ENCODE peak calls at places on chromosomes 7 and 10, in nine cellular contexts. One of them, this sample, is unnamed. For H3K4me1, the result is how much of the 10 kb centered on the place peaks cover.

GRCh38 chr7:78037603-78038002 is 239.0 kb downstream of the PHTF2 start:
- DNase-seq in transverse colon: no peak
- DNase-seq in GM12878: no peak
- DNase-seq in H1: no peak
- DNase-seq in breast epithelium: no peak
- DNase-seq in stomach: no peak
- DNase-seq in spleen: no peak
- DNase-seq in prostate gland: no peak
- DNase-seq in sigmoid colon: no peak
- DNase-seq in this sample: no peak

GRCh38 chr10:1183033-1183396 is 126.8 kb downstream of the WDR37 start:
- DNase-seq in transverse colon: no peak
- DNase-seq in GM12878: no peak
- DNase-seq in H1: no peak
- DNase-seq in breast epithelium: no peak
- DNase-seq in stomach: no peak
- DNase-seq in spleen: peak
- DNase-seq in prostate gland: no peak
- DNase-seq in sigmoid colon: peak
- DNase-seq in this sample: peak

GRCh38 chr10:89478739-89479116 is 56.7 kb downstream of the SLC16A12 start:
- DNase-seq in transverse colon: no peak
- DNase-seq in GM12878: no peak
- DNase-seq in H1: no peak
- DNase-seq in breast epithelium: no peak
- DNase-seq in stomach: no peak
- DNase-seq in spleen: no peak
- DNase-seq in prostate gland: no peak
- DNase-seq in sigmoid colon: no peak
- DNase-seq in this sample: no peak

GRCh38 chr10:79937661-79938226 is 11.2 kb downstream of the SFTPD start:
- DNase-seq in transverse colon: no peak
- DNase-seq in GM12878: no peak
- DNase-seq in H1: peak
- DNase-seq in breast epithelium: no peak
- DNase-seq in stomach: no peak
- DNase-seq in spleen: peak
- DNase-seq in prostate gland: no peak
- DNase-seq in sigmoid colon: no peak
- DNase-seq in this sample: no peak

GRCh38 chr10:789831-790701 is 100.6 kb upstream of the DIP2C start:
- DNase-seq in transverse colon: no peak
- DNase-seq in GM12878: no peak
- DNase-seq in H1: peak
- DNase-seq in breast epithelium: no peak
- DNase-seq in stomach: peak
- DNase-seq in spleen: no peak
- DNase-seq in prostate gland: no peak
- DNase-seq in sigmoid colon: peak
- DNase-seq in this sample: peak

GRCh38 chr7:151426486-151426905 is 13.4 kb downstream of the CRYGN start:
- DNase-seq in transverse colon: peak
- DNase-seq in GM12878: no peak
- DNase-seq in H1: no peak
- DNase-seq in breast epithelium: peak
- DNase-seq in stomach: peak
- DNase-seq in spleen: peak
- DNase-seq in prostate gland: peak
- DNase-seq in sigmoid colon: peak
- DNase-seq in this sample: peak

GRCh38 chr7:81812514-81813472 is 42.9 kb upstream of the HGF start:
- DNase-seq in transverse colon: no peak
- DNase-seq in GM12878: no peak
- DNase-seq in H1: no peak
- DNase-seq in breast epithelium: no peak
- DNase-seq in stomach: no peak
- DNase-seq in spleen: no peak
- DNase-seq in prostate gland: no peak
- DNase-seq in sigmoid colon: no peak
- DNase-seq in this sample: no peak

GRCh38 chr7:157224627-157225026 is 85.9 kb downstream of the UBE3C start:
- DNase-seq in transverse colon: no peak
- DNase-seq in GM12878: no peak
- DNase-seq in H1: no peak
- DNase-seq in breast epithelium: no peak
- DNase-seq in stomach: no peak
- DNase-seq in spleen: no peak
- DNase-seq in prostate gland: no peak
- DNase-seq in sigmoid colon: no peak
- DNase-seq in this sample: no peak

GRCh38 chr10:93357680-93358079 is 124.5 kb downstream of the MYOF start:
- DNase-seq in transverse colon: no peak
- DNase-seq in GM12878: no peak
- DNase-seq in H1: no peak
- DNase-seq in breast epithelium: no peak
- DNase-seq in stomach: no peak
- DNase-seq in spleen: no peak
- DNase-seq in prostate gland: no peak
- DNase-seq in sigmoid colon: no peak
- DNase-seq in this sample: no peak

DNA sequence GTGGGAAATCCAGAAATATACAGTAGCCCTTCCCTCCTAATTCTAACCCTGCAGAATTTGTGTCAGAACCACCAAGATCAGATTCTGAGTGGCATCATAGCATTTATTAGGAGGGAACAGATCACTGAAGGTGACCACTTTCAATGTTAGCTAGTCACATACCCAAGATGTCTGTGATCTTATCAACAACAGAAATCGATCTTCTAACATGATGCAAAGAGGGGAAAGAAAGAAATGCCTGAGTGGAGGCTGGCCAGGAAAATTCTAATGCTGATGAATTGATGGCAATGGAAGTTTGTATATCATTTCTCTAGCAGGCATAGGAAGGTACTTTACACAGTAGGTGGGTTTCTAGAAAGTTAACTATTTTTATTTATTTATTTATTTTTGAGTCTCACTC is 10.6 kb upstream of the SYPL1 start:
- DNase-seq in transverse colon: no peak
- DNase-seq in GM12878: no peak
- DNase-seq in H1: no peak
- DNase-seq in breast epithelium: no peak
- DNase-seq in stomach: no peak
- DNase-seq in spleen: no peak
- DNase-seq in prostate gland: no peak
- DNase-seq in sigmoid colon: no peak
- DNase-seq in this sample: no peak
- H3K4me1 ChIP-seq in transverse colon: under half
- H3K4me1 ChIP-seq in GM12878: under half
- H3K4me1 ChIP-seq in H1: under half
- H3K4me1 ChIP-seq in breast epithelium: under half
- H3K4me1 ChIP-seq in stomach: under half
- H3K4me1 ChIP-seq in spleen: under half
- H3K4me1 ChIP-seq in prostate gland: under half
- H3K4me1 ChIP-seq in sigmoid colon: half or more
- H3K4me1 ChIP-seq in this sample: under half

DNA sequence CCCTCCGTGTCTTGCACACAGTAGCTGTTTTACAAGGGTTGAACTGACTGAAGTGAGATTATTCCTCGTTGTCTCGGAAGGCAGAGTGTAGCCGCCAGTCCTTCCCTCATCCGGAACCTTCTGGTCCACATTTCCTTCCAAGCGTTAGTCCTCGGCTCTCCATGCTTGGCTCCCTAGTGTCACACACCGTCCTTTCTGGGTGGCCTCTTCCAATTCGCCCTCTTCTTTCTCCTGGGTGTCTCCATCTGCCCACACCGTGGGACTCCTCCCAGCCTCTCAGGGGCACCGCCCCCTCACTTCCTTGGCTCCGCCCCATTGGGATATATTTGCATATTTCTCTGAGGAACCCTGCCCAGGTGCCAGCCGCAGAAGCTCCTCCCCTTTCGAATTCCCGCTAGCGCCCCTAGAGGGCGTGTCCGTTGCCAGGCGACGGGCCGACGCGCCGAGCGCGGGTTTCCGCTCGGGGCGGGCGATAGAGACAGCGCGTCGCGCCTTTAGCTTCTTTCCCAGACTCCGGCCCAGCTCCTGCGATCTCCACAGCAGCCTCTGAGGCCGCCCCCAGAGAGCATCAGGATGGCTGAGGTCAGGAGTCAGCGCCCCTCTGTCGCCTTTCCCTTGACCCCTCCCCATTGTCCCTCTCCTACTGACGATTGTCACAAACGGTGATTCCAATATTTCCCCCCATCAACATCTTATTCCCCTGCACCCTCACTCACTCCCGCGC is at the start of gene CFAP58:
- DNase-seq in transverse colon: peak
- DNase-seq in GM12878: peak
- DNase-seq in H1: peak
- DNase-seq in breast epithelium: peak
- DNase-seq in stomach: peak
- DNase-seq in spleen: peak
- DNase-seq in prostate gland: peak
- DNase-seq in sigmoid colon: peak
- DNase-seq in this sample: peak
- TF ChIP-seq POLR2A in transverse colon: no peak
- TF ChIP-seq POLR2A in GM12878: no peak
- TF ChIP-seq POLR2A in H1: no peak
- TF ChIP-seq POLR2A in breast epithelium: no peak
- TF ChIP-seq POLR2A in stomach: no peak
- TF ChIP-seq POLR2A in spleen: no peak
- TF ChIP-seq POLR2A in prostate gland: peak
- TF ChIP-seq POLR2A in sigmoid colon: no peak
- TF ChIP-seq POLR2A in this sample: peak

DNA sequence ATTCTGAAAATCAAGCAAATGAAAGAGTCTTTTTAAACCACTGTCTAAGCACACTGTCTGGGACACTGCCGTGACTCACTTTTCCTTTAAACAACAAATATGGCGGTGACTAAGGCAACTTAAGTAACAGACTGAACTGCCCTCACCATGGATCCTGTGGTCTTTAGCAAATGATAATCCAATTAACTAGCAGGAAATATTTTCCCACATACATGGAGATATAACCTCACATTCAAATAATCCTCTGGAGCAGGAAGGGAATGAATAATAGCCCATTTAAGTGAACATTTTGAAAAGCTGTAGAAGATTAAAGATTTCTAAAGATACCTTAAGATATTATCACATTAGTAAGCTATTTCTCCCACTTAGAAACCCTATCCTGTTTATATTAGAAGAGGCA is 40.3 kb upstream of the LRRC17 start:
- DNase-seq in transverse colon: no peak
- DNase-seq in GM12878: no peak
- DNase-seq in H1: no peak
- DNase-seq in breast epithelium: no peak
- DNase-seq in stomach: no peak
- DNase-seq in spleen: no peak
- DNase-seq in prostate gland: no peak
- DNase-seq in sigmoid colon: no peak
- DNase-seq in this sample: no peak
- TF ChIP-seq POLR2AphosphoS5 in transverse colon: no peak
- TF ChIP-seq POLR2AphosphoS5 in GM12878: no peak
- TF ChIP-seq POLR2AphosphoS5 in H1: no peak
- TF ChIP-seq POLR2AphosphoS5 in breast epithelium: no peak
- TF ChIP-seq POLR2AphosphoS5 in stomach: no peak
- TF ChIP-seq POLR2AphosphoS5 in spleen: no peak
- TF ChIP-seq POLR2AphosphoS5 in prostate gland: no peak
- TF ChIP-seq POLR2AphosphoS5 in sigmoid colon: no peak
- TF ChIP-seq POLR2AphosphoS5 in this sample: no peak

GRCh38 chr7:16648551-16648950 is 2.6 kb downstream of the BZW2 start:
- DNase-seq in transverse colon: no peak
- DNase-seq in GM12878: no peak
- DNase-seq in H1: no peak
- DNase-seq in breast epithelium: no peak
- DNase-seq in stomach: no peak
- DNase-seq in spleen: no peak
- DNase-seq in prostate gland: no peak
- DNase-seq in sigmoid colon: no peak
- DNase-seq in this sample: no peak

GRCh38 chr7:16651391-16652254 is 5.6 kb downstream of the BZW2 start:
- DNase-seq in transverse colon: no peak
- DNase-seq in GM12878: no peak
- DNase-seq in H1: no peak
- DNase-seq in breast epithelium: no peak
- DNase-seq in stomach: no peak
- DNase-seq in spleen: no peak
- DNase-seq in prostate gland: no peak
- DNase-seq in sigmoid colon: no peak
- DNase-seq in this sample: no peak

GRCh38 chr7:16649196-16649595 is 3.2 kb downstream of the BZW2 start:
- DNase-seq in transverse colon: no peak
- DNase-seq in GM12878: no peak
- DNase-seq in H1: no peak
- DNase-seq in breast epithelium: no peak
- DNase-seq in stomach: no peak
- DNase-seq in spleen: no peak
- DNase-seq in prostate gland: no peak
- DNase-seq in sigmoid colon: no peak
- DNase-seq in this sample: no peak

GRCh38 chr7:16652255-16652583 is 6.2 kb downstream of the BZW2 start:
- DNase-seq in transverse colon: no peak
- DNase-seq in GM12878: no peak
- DNase-seq in H1: no peak
- DNase-seq in breast epithelium: no peak
- DNase-seq in stomach: no peak
- DNase-seq in spleen: no peak
- DNase-seq in prostate gland: no peak
- DNase-seq in sigmoid colon: no peak
- DNase-seq in this sample: no peak

DNA sequence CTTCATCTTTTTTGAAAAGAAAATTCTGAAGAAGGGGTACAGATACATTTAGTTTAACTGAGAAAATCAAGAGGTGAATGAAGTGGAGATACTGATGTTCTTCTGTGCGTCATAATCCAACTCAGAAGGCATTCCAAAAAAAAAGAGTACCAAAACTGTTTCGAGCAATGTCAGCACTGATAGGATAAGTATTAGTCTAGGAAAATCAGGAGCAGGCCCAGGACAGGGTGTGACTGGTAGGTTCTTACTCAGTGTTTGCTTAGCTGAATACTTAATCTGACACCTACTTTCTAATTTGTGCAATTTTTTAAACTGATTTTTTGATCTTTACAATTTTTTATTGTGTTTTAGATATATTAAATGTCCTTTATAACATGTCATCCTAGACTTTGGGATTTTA is 4.3 kb downstream of the BZW2 start:
- DNase-seq in transverse colon: no peak
- DNase-seq in GM12878: no peak
- DNase-seq in H1: no peak
- DNase-seq in breast epithelium: no peak
- DNase-seq in stomach: no peak
- DNase-seq in spleen: no peak
- DNase-seq in prostate gland: no peak
- DNase-seq in sigmoid colon: no peak
- DNase-seq in this sample: no peak
- H3K4me1 ChIP-seq in transverse colon: under half
- H3K4me1 ChIP-seq in GM12878: under half
- H3K4me1 ChIP-seq in H1: under half
- H3K4me1 ChIP-seq in breast epithelium: under half
- H3K4me1 ChIP-seq in stomach: under half
- H3K4me1 ChIP-seq in spleen: under half
- H3K4me1 ChIP-seq in prostate gland: under half
- H3K4me1 ChIP-seq in sigmoid colon: under half
- H3K4me1 ChIP-seq in this sample: under half

This sample was measured in upper lobe of left lung.